ENCODE peak calls at places on chromosomes 6 and 20, in six cellular contexts. Z, Y, S, F, A and N are unnamed samples.

GRCh38 chr6:134436281-134436815 is 118.4 kb upstream of the SGK1 start:
- DNase-seq in Z (no peak), Y (peak; percentile 94), S (peak; percentile 29), F (no peak), A (no peak), N (peak; percentile 33)

GRCh38 chr20:37484386-37484785 is 36.7 kb upstream of the NNAT start:
- DNase-seq in Z (peak; percentile 28), Y (peak; percentile 26), S (no peak), F (no peak), A (no peak), N (no peak)

GRCh38 chr6:137351890-137352289 is 132.7 kb upstream of the IFNGR1 start:
- DNase-seq in Z (no peak), Y (no peak), S (no peak), F (no peak), A (no peak), N (no peak)

GRCh38 chr20:50642288-50642803 is 49.0 kb downstream of the RIPOR3 start:
- DNase-seq in Z (no peak), Y (no peak), S (no peak), F (no peak), A (no peak), N (no peak)

GRCh38 chr6:105994522-105995402 is 91.4 kb upstream of the PRDM1 start:
- DNase-seq in Z (peak; percentile 69), Y (peak; percentile 34), S (no peak), F (peak; percentile 74), A (no peak), N (no peak)

GRCh38 chr6:118748311-118749062 is 97.1 kb upstream of the CEP85L start:
- DNase-seq in Z (no peak), Y (peak; percentile 14), S (no peak), F (peak; percentile 56), A (peak; percentile 90), N (no peak)

GRCh38 chr6:21856096-21856825 is 262.7 kb downstream of the SOX4 start:
- DNase-seq in Z (no peak), Y (peak; percentile 56), S (no peak), F (no peak), A (no peak), N (no peak)

GRCh38 chr6:30740993-30741784 is 1.3 kb downstream of the FLOT1 start:
- DNase-seq in Z (no peak), Y (peak; percentile 66), S (no peak), F (no peak), A (no peak), N (no peak)

GRCh38 chr6:170031096-170031471 is 259.8 kb downstream of the DLL1 start:
- DNase-seq in Z (peak; percentile 87), Y (no peak), S (no peak), F (no peak), A (no peak), N (no peak)

GRCh38 chr6:45445749-45446454 is 68.2 kb upstream of the SUPT3H start:
- DNase-seq in Z (peak; percentile 79), Y (peak; percentile 99), S (no peak), F (no peak), A (peak; percentile 92), N (no peak)

GRCh38 chr6:106446983-106447382 is 86.5 kb downstream of the CRYBG1 start:
- DNase-seq in Z (no peak), Y (no peak), S (no peak), F (no peak), A (no peak), N (no peak)

GRCh38 chr6:79307321-79308036 is 73.0 kb upstream of the HMGN3 start:
- DNase-seq in Z (no peak), Y (no peak), S (no peak), F (no peak), A (no peak), N (no peak)

GRCh38 chr6:136587527-136587926 is 37.3 kb upstream of the MAP7 start:
- DNase-seq in Z (no peak), Y (no peak), S (no peak), F (no peak), A (no peak), N (no peak)

GRCh38 chr20:10555865-10556308 is 117.9 kb downstream of the JAG1 start:
- DNase-seq in Z (no peak), Y (peak; percentile 68), S (no peak), F (no peak), A (peak; percentile 29), N (no peak)

GRCh38 chr6:113595921-113596376 is 261.2 kb upstream of the MARCKS start:
- DNase-seq in Z (peak; percentile 83), Y (no peak), S (no peak), F (no peak), A (no peak), N (no peak)

GRCh38 chr6:101391772-101392560 is 1.5 kb upstream of the GRIK2 start:
- DNase-seq in Z (no peak), Y (no peak), S (no peak), F (peak; percentile 54), A (peak; percentile 89), N (no peak)

GRCh38 chr6:82062219-82062618 is 185.3 kb downstream of the IBTK start:
- DNase-seq in Z (no peak), Y (no peak), S (no peak), F (no peak), A (no peak), N (no peak)

GRCh38 chr20:33963756-33964155 is 30.0 kb upstream of the RALY start:
- DNase-seq in Z (no peak), Y (no peak), S (no peak), F (no peak), A (no peak), N (no peak)

DNA sequence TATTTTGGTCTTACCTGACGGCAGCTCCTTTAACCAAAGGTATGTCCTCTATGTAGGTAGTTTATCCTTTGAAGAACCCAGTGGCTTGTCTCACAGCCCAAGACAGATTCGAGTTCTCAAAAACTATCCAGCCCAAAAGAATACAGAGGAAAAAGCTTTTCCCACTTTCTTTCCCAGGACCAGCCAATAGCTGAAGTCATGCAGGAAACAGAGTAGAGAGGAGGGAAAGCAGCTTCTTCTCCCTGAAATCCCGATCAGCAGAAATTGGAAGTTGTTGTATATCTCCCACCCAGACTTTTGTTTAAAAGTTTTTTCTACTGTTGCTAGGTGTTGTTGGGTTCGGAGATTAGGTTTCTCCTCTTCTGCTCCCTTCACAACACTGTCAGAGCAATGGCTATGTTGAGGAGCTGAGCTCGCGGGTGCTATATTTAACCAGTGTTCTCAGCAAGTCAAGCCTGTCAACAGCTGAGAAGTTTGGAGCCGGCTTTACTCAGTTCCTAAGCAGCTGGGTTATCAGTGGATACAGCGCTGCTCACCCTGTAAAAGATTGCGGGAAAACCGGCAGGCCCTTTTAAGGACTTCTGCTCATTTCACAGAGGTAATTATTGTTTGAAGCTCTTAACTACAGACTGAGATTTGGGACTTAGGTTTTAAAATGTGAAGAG is at the start of gene FILIP1:
- DNase-seq in Z (peak; percentile 87), Y (no peak), S (no peak), F (no peak), A (no peak), N (no peak)
- TF ChIP-seq POLR2A in Z (peak; percentile 70), Y (no peak), S (no peak), F (no peak), A (peak; percentile 30), N (no peak)

DNA sequence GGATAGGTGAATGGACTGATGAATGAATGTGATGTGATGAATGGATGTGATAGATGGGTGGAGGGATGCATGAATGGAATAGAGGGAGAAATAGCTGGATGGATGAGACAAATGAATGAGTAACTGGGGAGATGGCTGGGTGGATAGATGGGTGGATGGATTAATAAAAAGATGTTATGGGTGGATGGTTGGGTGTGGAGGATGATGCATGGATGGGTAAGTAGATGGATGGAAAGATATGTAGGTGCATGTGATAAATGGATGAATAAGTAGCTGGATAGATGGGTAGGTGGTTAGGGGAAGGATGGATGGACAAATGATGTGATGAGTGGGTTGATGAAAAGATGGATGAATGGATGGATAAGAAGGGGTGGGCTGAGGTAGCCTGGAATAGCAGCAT is 4.7 kb downstream of the HNF4A start:
- DNase-seq in Z (no peak), Y (no peak), S (no peak), F (no peak), A (no peak), N (no peak)
- TF ChIP-seq POLR2AphosphoS5 in Z (no peak), Y (no peak), S (no peak), F (no peak), A (no peak), N (no peak)

DNA sequence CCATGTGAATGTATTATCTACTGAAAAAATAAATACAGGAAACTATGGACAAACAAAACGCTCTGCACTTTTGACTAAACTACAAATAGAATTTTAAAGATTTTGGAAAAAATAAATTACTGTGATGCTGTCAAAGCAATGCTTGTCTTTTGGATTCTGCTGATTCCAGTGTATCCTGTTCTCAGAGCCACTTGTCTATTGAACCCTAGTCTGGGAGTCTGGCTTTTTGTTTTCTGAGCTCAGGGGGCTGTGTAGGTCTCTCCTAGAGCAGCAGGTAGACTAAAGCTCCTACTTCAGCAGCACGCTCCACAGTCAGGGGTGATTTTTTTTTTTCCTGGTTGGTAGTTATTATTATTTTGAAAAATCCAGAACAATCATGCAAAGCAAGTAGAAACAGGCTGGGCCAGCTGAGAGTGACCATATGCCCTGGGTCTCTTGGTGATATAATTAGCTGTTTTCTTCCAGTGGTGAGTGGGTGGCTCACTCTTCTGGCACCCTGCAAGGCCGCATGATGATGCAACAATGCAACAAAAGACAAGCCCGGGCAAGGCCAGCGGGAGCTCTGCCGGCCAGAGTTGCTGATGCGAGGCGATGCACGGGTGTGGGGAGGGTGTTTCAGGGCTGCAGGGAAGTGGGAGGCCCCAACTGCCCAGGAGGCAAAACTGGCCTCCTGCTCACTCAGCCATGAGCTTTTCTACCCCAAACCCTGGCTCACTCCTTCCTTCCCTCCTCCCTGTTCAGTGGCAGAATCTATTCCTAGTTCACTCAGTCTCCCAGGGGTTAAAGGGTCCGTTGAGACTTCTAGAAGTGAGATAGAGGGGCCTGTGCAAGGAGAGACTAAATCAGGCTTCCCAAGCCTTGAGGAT is 11.6 kb upstream of the CDKN1A start:
- DNase-seq in Z (peak; percentile 89), Y (peak; percentile 41), S (peak; percentile 66), F (peak; percentile 60), A (no peak), N (peak; percentile 55)
- TF ChIP-seq POLR2A in Z (no peak), Y (no peak), S (peak; percentile 18), F (peak; percentile 21), A (no peak), N (peak; percentile 39)

GRCh38 chr6:44235269-44235668 is 11.6 kb upstream of the HSP90AB1 start:
- DNase-seq in Z (no peak), Y (no peak), S (no peak), F (no peak), A (no peak), N (no peak)

GRCh38 chr6:44235891-44236516 is 10.9 kb upstream of the HSP90AB1 start:
- DNase-seq in Z (no peak), Y (no peak), S (no peak), F (peak; percentile 68), A (no peak), N (no peak)

GRCh38 chr6:44237021-44237812 is 9.7 kb upstream of the HSP90AB1 start:
- DNase-seq in Z (peak; percentile 97), Y (peak; percentile 98), S (no peak), F (peak; percentile 81), A (peak; percentile 98), N (no peak)

GRCh38 chr6:44238687-44239350 is 8.1 kb upstream of the HSP90AB1 start:
- DNase-seq in Z (no peak), Y (no peak), S (no peak), F (no peak), A (no peak), N (no peak)

DNA sequence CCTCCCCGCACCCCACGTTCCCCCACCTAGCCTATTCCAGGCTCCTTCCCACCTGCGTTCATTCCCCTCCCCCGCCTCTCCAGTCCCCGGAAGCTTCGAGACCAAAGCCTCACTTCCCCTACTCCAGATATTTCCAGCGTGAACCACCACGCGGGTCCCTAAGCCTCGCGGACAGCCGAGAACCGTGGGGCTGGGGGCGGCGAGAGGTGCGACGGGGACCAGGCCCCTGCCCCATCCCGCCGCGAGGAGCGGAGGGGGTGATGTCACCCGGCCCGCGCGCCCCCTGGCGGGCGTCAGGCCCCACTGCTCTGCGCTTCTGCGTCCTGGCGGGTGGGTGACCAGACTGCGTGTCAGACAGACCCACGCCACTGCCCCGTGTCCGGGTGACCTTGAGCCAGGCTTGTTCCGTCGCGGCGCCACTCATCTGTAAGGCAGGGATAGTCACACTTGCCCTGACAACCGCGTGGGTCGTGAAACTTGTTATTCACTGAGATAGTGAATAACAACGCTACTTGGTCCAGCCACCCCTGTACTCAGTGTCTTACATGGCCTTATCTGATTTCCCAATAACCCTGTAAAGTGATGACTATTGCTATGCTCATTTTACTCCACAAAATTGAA is 9.0 kb upstream of the HSP90AB1 start:
- DNase-seq in Z (peak; percentile 91), Y (peak; percentile 67), S (peak; percentile 84), F (peak; percentile 89), A (peak; percentile 95), N (peak; percentile 88)
- TF ChIP-seq POLR2AphosphoS5 in Z (no peak), Y (no peak), S (no peak), F (peak; percentile 65), A (peak; percentile 2), N (no peak)